ENCODE peak calls at places on chromosomes 12 and 14, in six cellular contexts. One of them, this sample, is unnamed. For H3K27me3 and H3K36me3, the result is how much of the 10 kb centered on the place peaks cover.

GRCh38 chr12:81811066-81811777 is 52.1 kb upstream of the PPFIA2 start:
- DNase-seq in tibial artery: peak
- DNase-seq in mesenchymal stem cell: peak
- DNase-seq in mammary epithelial cell: no peak
- DNase-seq in bronchial epithelial cell: peak
- DNase-seq in psoas muscle: no peak
- DNase-seq in this sample: peak

GRCh38 chr12:50033317-50033679 is 8.0 kb upstream of the RACGAP1 start:
- DNase-seq in tibial artery: no peak
- DNase-seq in mesenchymal stem cell: no peak
- DNase-seq in mammary epithelial cell: no peak
- DNase-seq in bronchial epithelial cell: no peak
- DNase-seq in psoas muscle: no peak
- DNase-seq in this sample: no peak

GRCh38 chr12:121799175-121799841 is 4.5 kb upstream of the SETD1B start:
- DNase-seq in tibial artery: peak
- DNase-seq in mesenchymal stem cell: peak
- DNase-seq in mammary epithelial cell: peak
- DNase-seq in bronchial epithelial cell: peak
- DNase-seq in psoas muscle: peak
- DNase-seq in this sample: peak

GRCh38 chr12:29396774-29397173 is 15.8 kb upstream of the ERGIC2 start:
- DNase-seq in tibial artery: no peak
- DNase-seq in mesenchymal stem cell: peak
- DNase-seq in mammary epithelial cell: peak
- DNase-seq in bronchial epithelial cell: peak
- DNase-seq in psoas muscle: no peak
- DNase-seq in this sample: no peak

GRCh38 chr12:53828598-53828997 is 76.8 kb upstream of the CISTR start:
- DNase-seq in tibial artery: no peak
- DNase-seq in mesenchymal stem cell: no peak
- DNase-seq in mammary epithelial cell: peak
- DNase-seq in bronchial epithelial cell: no peak
- DNase-seq in psoas muscle: no peak
- DNase-seq in this sample: no peak

GRCh38 chr14:95515080-95515489 is 1.4 kb downstream of the SYNE3 start:
- DNase-seq in tibial artery: peak
- DNase-seq in mesenchymal stem cell: no peak
- DNase-seq in mammary epithelial cell: no peak
- DNase-seq in bronchial epithelial cell: peak
- DNase-seq in psoas muscle: peak
- DNase-seq in this sample: peak

GRCh38 chr14:71593966-71594365 is 338.3 kb upstream of the RGS6 start:
- DNase-seq in tibial artery: no peak
- DNase-seq in mesenchymal stem cell: no peak
- DNase-seq in mammary epithelial cell: no peak
- DNase-seq in bronchial epithelial cell: no peak
- DNase-seq in psoas muscle: no peak
- DNase-seq in this sample: no peak

GRCh38 chr14:71714225-71714624 is 218.0 kb upstream of the RGS6 start:
- DNase-seq in tibial artery: no peak
- DNase-seq in mesenchymal stem cell: no peak
- DNase-seq in mammary epithelial cell: peak
- DNase-seq in bronchial epithelial cell: no peak
- DNase-seq in psoas muscle: no peak
- DNase-seq in this sample: no peak

GRCh38 chr12:6303046-6303445 is 7.4 kb upstream of the PLEKHG6 start:
- DNase-seq in tibial artery: no peak
- DNase-seq in mesenchymal stem cell: no peak
- DNase-seq in mammary epithelial cell: no peak
- DNase-seq in bronchial epithelial cell: no peak
- DNase-seq in psoas muscle: no peak
- DNase-seq in this sample: peak

GRCh38 chr12:110107369-110108281 is 16.5 kb upstream of the IFT81 start:
- DNase-seq in tibial artery: peak
- DNase-seq in mesenchymal stem cell: peak
- DNase-seq in mammary epithelial cell: peak
- DNase-seq in bronchial epithelial cell: peak
- DNase-seq in psoas muscle: peak
- DNase-seq in this sample: peak

GRCh38 chr12:127230843-127231260 is 1036.1 kb upstream of the TMEM132C start:
- DNase-seq in tibial artery: no peak
- DNase-seq in mesenchymal stem cell: peak
- DNase-seq in mammary epithelial cell: peak
- DNase-seq in bronchial epithelial cell: peak
- DNase-seq in psoas muscle: no peak
- DNase-seq in this sample: peak

GRCh38 chr12:76422878-76423438 is 74.7 kb upstream of the BBS10 start:
- DNase-seq in tibial artery: no peak
- DNase-seq in mesenchymal stem cell: peak
- DNase-seq in mammary epithelial cell: peak
- DNase-seq in bronchial epithelial cell: peak
- DNase-seq in psoas muscle: no peak
- DNase-seq in this sample: no peak

GRCh38 chr12:65958456-65958855 is 134.2 kb downstream of the HMGA2 start:
- DNase-seq in tibial artery: no peak
- DNase-seq in mesenchymal stem cell: no peak
- DNase-seq in mammary epithelial cell: peak
- DNase-seq in bronchial epithelial cell: peak
- DNase-seq in psoas muscle: no peak
- DNase-seq in this sample: no peak

GRCh38 chr14:23071244-23071974 is 14.1 kb upstream of the CDH24 start:
- DNase-seq in tibial artery: peak
- DNase-seq in mesenchymal stem cell: peak
- DNase-seq in mammary epithelial cell: peak
- DNase-seq in bronchial epithelial cell: peak
- DNase-seq in psoas muscle: peak
- DNase-seq in this sample: peak

GRCh38 chr12:27460471-27460978 is 14.0 kb downstream of the SMCO2 start:
- DNase-seq in tibial artery: no peak
- DNase-seq in mesenchymal stem cell: no peak
- DNase-seq in mammary epithelial cell: peak
- DNase-seq in bronchial epithelial cell: peak
- DNase-seq in psoas muscle: no peak
- DNase-seq in this sample: no peak

GRCh38 chr12:112781767-112782166 is 9.8 kb upstream of the RPH3A start:
- DNase-seq in tibial artery: no peak
- DNase-seq in mesenchymal stem cell: no peak
- DNase-seq in mammary epithelial cell: no peak
- DNase-seq in bronchial epithelial cell: no peak
- DNase-seq in psoas muscle: no peak
- DNase-seq in this sample: no peak

GRCh38 chr12:67141405-67142018 is 127.6 kb upstream of the CAND1 start:
- DNase-seq in tibial artery: no peak
- DNase-seq in mesenchymal stem cell: no peak
- DNase-seq in mammary epithelial cell: no peak
- DNase-seq in bronchial epithelial cell: peak
- DNase-seq in psoas muscle: no peak
- DNase-seq in this sample: no peak

GRCh38 chr14:24834951-24835350 is 201.0 kb upstream of the GZMB start:
- DNase-seq in tibial artery: no peak
- DNase-seq in mesenchymal stem cell: no peak
- DNase-seq in mammary epithelial cell: no peak
- DNase-seq in bronchial epithelial cell: no peak
- DNase-seq in psoas muscle: no peak
- DNase-seq in this sample: no peak

GRCh38 chr12:80756875-80757274 is 40.2 kb downstream of the MYF5 start:
- DNase-seq in tibial artery: no peak
- DNase-seq in mesenchymal stem cell: no peak
- DNase-seq in mammary epithelial cell: no peak
- DNase-seq in bronchial epithelial cell: peak
- DNase-seq in psoas muscle: no peak
- DNase-seq in this sample: no peak

GRCh38 chr12:62632521-62632920 is 165.9 kb downstream of the MON2 start:
- DNase-seq in tibial artery: peak
- DNase-seq in mesenchymal stem cell: peak
- DNase-seq in mammary epithelial cell: no peak
- DNase-seq in bronchial epithelial cell: no peak
- DNase-seq in psoas muscle: peak
- DNase-seq in this sample: peak

GRCh38 chr12:72270246-72270645 is 1.9 kb upstream of the TRHDE start:
- DNase-seq in tibial artery: no peak
- DNase-seq in mesenchymal stem cell: no peak
- DNase-seq in mammary epithelial cell: no peak
- DNase-seq in bronchial epithelial cell: no peak
- DNase-seq in psoas muscle: no peak
- DNase-seq in this sample: no peak

GRCh38 chr14:71651228-71651627 is 281.0 kb upstream of the RGS6 start:
- DNase-seq in tibial artery: peak
- DNase-seq in mesenchymal stem cell: peak
- DNase-seq in mammary epithelial cell: peak
- DNase-seq in bronchial epithelial cell: peak
- DNase-seq in psoas muscle: no peak
- DNase-seq in this sample: peak

GRCh38 chr12:82555699-82556098 is 131.0 kb upstream of the TMTC2 start:
- DNase-seq in tibial artery: no peak
- DNase-seq in mesenchymal stem cell: no peak
- DNase-seq in mammary epithelial cell: peak
- DNase-seq in bronchial epithelial cell: no peak
- DNase-seq in psoas muscle: no peak
- DNase-seq in this sample: no peak

GRCh38 chr14:47948981-47949380 is 273.6 kb upstream of the MDGA2 start:
- DNase-seq in tibial artery: no peak
- DNase-seq in mesenchymal stem cell: no peak
- DNase-seq in mammary epithelial cell: no peak
- DNase-seq in bronchial epithelial cell: no peak
- DNase-seq in psoas muscle: no peak
- DNase-seq in this sample: no peak

GRCh38 chr12:70891059-70891632 is 29.4 kb downstream of the PTPRR start:
- DNase-seq in tibial artery: no peak
- DNase-seq in mesenchymal stem cell: no peak
- DNase-seq in mammary epithelial cell: no peak
- DNase-seq in bronchial epithelial cell: no peak
- DNase-seq in psoas muscle: no peak
- DNase-seq in this sample: no peak
- H3K27me3 ChIP-seq in tibial artery: under half
- H3K27me3 ChIP-seq in mesenchymal stem cell: under half
- H3K27me3 ChIP-seq in mammary epithelial cell: under half
- H3K27me3 ChIP-seq in bronchial epithelial cell: under half
- H3K27me3 ChIP-seq in psoas muscle: under half
- H3K27me3 ChIP-seq in this sample: under half

GRCh38 chr14:100241279-100241678 is 2.3 kb downstream of the YY1 start:
- DNase-seq in tibial artery: no peak
- DNase-seq in mesenchymal stem cell: peak
- DNase-seq in mammary epithelial cell: no peak
- DNase-seq in bronchial epithelial cell: no peak
- DNase-seq in psoas muscle: no peak
- DNase-seq in this sample: no peak

GRCh38 chr14:100239200-100239839 is 376 bp downstream of the YY1 start:
- DNase-seq in tibial artery: no peak
- DNase-seq in mesenchymal stem cell: no peak
- DNase-seq in mammary epithelial cell: no peak
- DNase-seq in bronchial epithelial cell: no peak
- DNase-seq in psoas muscle: peak
- DNase-seq in this sample: peak

GRCh38 chr14:100240725-100241032 is 1.7 kb downstream of the YY1 start:
- DNase-seq in tibial artery: no peak
- DNase-seq in mesenchymal stem cell: no peak
- DNase-seq in mammary epithelial cell: no peak
- DNase-seq in bronchial epithelial cell: no peak
- DNase-seq in psoas muscle: no peak
- DNase-seq in this sample: no peak

GRCh38 chr14:100238419-100239199 is at the start of gene YY1:
- DNase-seq in tibial artery: peak
- DNase-seq in mesenchymal stem cell: peak
- DNase-seq in mammary epithelial cell: peak
- DNase-seq in bronchial epithelial cell: peak
- DNase-seq in psoas muscle: peak
- DNase-seq in this sample: peak

GRCh38 chr14:100239840-100240724 is 1.1 kb downstream of the YY1 start:
- DNase-seq in tibial artery: peak
- DNase-seq in mesenchymal stem cell: peak
- DNase-seq in mammary epithelial cell: peak
- DNase-seq in bronchial epithelial cell: peak
- DNase-seq in psoas muscle: peak
- DNase-seq in this sample: peak
- H3K36me3 ChIP-seq in tibial artery: under half
- H3K36me3 ChIP-seq in mesenchymal stem cell: under half
- H3K36me3 ChIP-seq in mammary epithelial cell: under half
- H3K36me3 ChIP-seq in bronchial epithelial cell: under half
- H3K36me3 ChIP-seq in psoas muscle: under half
- H3K36me3 ChIP-seq in this sample: under half

GRCh38 chr14:64899958-64900357 is 14.3 kb upstream of the CHURC1 start:
- DNase-seq in tibial artery: no peak
- DNase-seq in mesenchymal stem cell: peak
- DNase-seq in mammary epithelial cell: no peak
- DNase-seq in bronchial epithelial cell: peak
- DNase-seq in psoas muscle: no peak
- DNase-seq in this sample: no peak
- H3K27me3 ChIP-seq in tibial artery: under half
- H3K27me3 ChIP-seq in mesenchymal stem cell: under half
- H3K27me3 ChIP-seq in mammary epithelial cell: under half
- H3K27me3 ChIP-seq in bronchial epithelial cell: under half
- H3K27me3 ChIP-seq in psoas muscle: under half
- H3K27me3 ChIP-seq in this sample: under half

GRCh38 chr12:57526477-57527126 is 4.0 kb downstream of the MBD6 start:
- DNase-seq in tibial artery: no peak
- DNase-seq in mesenchymal stem cell: no peak
- DNase-seq in mammary epithelial cell: no peak
- DNase-seq in bronchial epithelial cell: no peak
- DNase-seq in psoas muscle: no peak
- DNase-seq in this sample: no peak

GRCh38 chr12:57529831-57530230 is 7.2 kb downstream of the MBD6 start:
- DNase-seq in tibial artery: no peak
- DNase-seq in mesenchymal stem cell: no peak
- DNase-seq in mammary epithelial cell: no peak
- DNase-seq in bronchial epithelial cell: no peak
- DNase-seq in psoas muscle: no peak
- DNase-seq in this sample: no peak

GRCh38 chr12:57528831-57529555 is 6.4 kb downstream of the MBD6 start:
- DNase-seq in tibial artery: no peak
- DNase-seq in mesenchymal stem cell: no peak
- DNase-seq in mammary epithelial cell: no peak
- DNase-seq in bronchial epithelial cell: no peak
- DNase-seq in psoas muscle: no peak
- DNase-seq in this sample: peak

GRCh38 chr12:57527184-57527583 is 4.6 kb downstream of the MBD6 start:
- DNase-seq in tibial artery: no peak
- DNase-seq in mesenchymal stem cell: no peak
- DNase-seq in mammary epithelial cell: no peak
- DNase-seq in bronchial epithelial cell: no peak
- DNase-seq in psoas muscle: no peak
- DNase-seq in this sample: no peak

GRCh38 chr12:57528176-57528575 is 5.6 kb downstream of the MBD6 start:
- DNase-seq in tibial artery: no peak
- DNase-seq in mesenchymal stem cell: no peak
- DNase-seq in mammary epithelial cell: no peak
- DNase-seq in bronchial epithelial cell: no peak
- DNase-seq in psoas muscle: no peak
- DNase-seq in this sample: no peak
- H3K36me3 ChIP-seq in tibial artery: half or more
- H3K36me3 ChIP-seq in mesenchymal stem cell: half or more
- H3K36me3 ChIP-seq in mammary epithelial cell: under half
- H3K36me3 ChIP-seq in bronchial epithelial cell: under half
- H3K36me3 ChIP-seq in psoas muscle: half or more
- H3K36me3 ChIP-seq in this sample: under half

This sample was measured in aorta.